ENCODE peak calls at places on chromosomes 12 and 14, in six cellular contexts. I, K, E, X, V and N are unnamed samples.
A peak's percentile ranks its signal among the peaks of the same experiment; 100 is the strongest.

GRCh38 chr14:100688598-100689499 is 37.8 kb upstream of the DLK1 start:
- DNase-seq in I (no peak), K (peak; percentile 63), E (peak; percentile 59), X (no peak), V (peak; percentile 65), N (no peak)

GRCh38 chr12:6792522-6793201 is 3.3 kb downstream of the CD4 start:
- DNase-seq in I (no peak), K (peak; percentile 23), E (no peak), X (no peak), V (peak; percentile 40), N (no peak)

GRCh38 chr14:93316716-93317115 is 16.1 kb downstream of the BTBD7 start:
- DNase-seq in I (no peak), K (no peak), E (no peak), X (no peak), V (no peak), N (no peak)

GRCh38 chr12:12992418-12993175 is 7.5 kb downstream of the HEBP1 start:
- DNase-seq in I (no peak), K (peak; percentile 97), E (peak; percentile 76), X (peak; percentile 59), V (peak; percentile 97), N (no peak)

GRCh38 chr14:38389666-38390065 is 133.8 kb upstream of the CLEC14A start:
- DNase-seq in I (no peak), K (peak; percentile 45), E (no peak), X (no peak), V (no peak), N (no peak)

GRCh38 chr12:114415525-114415868 is 9.6 kb upstream of the TBX5 start:
- DNase-seq in I (no peak), K (no peak), E (no peak), X (no peak), V (no peak), N (no peak)

GRCh38 chr14:100307215-100308111 is 1.2 kb upstream of the SLC25A29 start:
- DNase-seq in I (peak; percentile 82), K (no peak), E (no peak), X (no peak), V (no peak), N (no peak)

GRCh38 chr12:105291531-105291930 is 39.0 kb upstream of the C12orf75 start:
- DNase-seq in I (no peak), K (no peak), E (no peak), X (no peak), V (no peak), N (no peak)

GRCh38 chr14:88914956-88915355 is 90.5 kb downstream of the TTC8 start:
- DNase-seq in I (no peak), K (no peak), E (no peak), X (no peak), V (no peak), N (no peak)

GRCh38 chr14:100989924-100990323 is 86.4 kb upstream of the RTL1 start:
- DNase-seq in I (no peak), K (no peak), E (no peak), X (no peak), V (no peak), N (no peak)

GRCh38 chr12:6199531-6200265 is 502 bp upstream of the CD9 start:
- DNase-seq in I (peak; percentile 94), K (peak; percentile 40), E (no peak), X (peak; percentile 61), V (peak; percentile 49), N (peak; percentile 64)

GRCh38 chr12:103657331-103657730 is 70.3 kb downstream of the STAB2 start:
- DNase-seq in I (no peak), K (peak; percentile 30), E (no peak), X (no peak), V (peak; percentile 54), N (no peak)

GRCh38 chr12:22986997-22987396 is 362.0 kb downstream of the ETNK1 start:
- DNase-seq in I (no peak), K (no peak), E (no peak), X (no peak), V (no peak), N (no peak)

GRCh38 chr12:61934564-61934963 is 325.6 kb upstream of the USP15 start:
- DNase-seq in I (no peak), K (no peak), E (no peak), X (no peak), V (no peak), N (no peak)

GRCh38 chr12:2845280-2845679 is 10.4 kb upstream of the NRIP2 start:
- DNase-seq in I (peak; percentile 70), K (peak; percentile 89), E (no peak), X (no peak), V (peak; percentile 87), N (no peak)

GRCh38 chr12:119964123-119964522 is 24.9 kb upstream of the BICDL1 start:
- DNase-seq in I (no peak), K (no peak), E (no peak), X (no peak), V (no peak), N (no peak)

GRCh38 chr12:124053855-124054254 is 80.8 kb downstream of the ZNF664 start:
- DNase-seq in I (peak; percentile 91), K (peak; percentile 88), E (peak; percentile 68), X (peak; percentile 49), V (peak; percentile 89), N (no peak)

GRCh38 chr12:47736216-47736615 is 10.9 kb upstream of the ENDOU start:
- DNase-seq in I (no peak), K (no peak), E (no peak), X (no peak), V (no peak), N (no peak)

GRCh38 chr12:68641138-68641537 is 30.4 kb downstream of the RAP1B start:
- DNase-seq in I (no peak), K (no peak), E (no peak), X (no peak), V (no peak), N (no peak)

GRCh38 chr14:96594961-96595360 is 92.8 kb downstream of the PAPOLA start:
- DNase-seq in I (no peak), K (no peak), E (no peak), X (no peak), V (no peak), N (no peak)

GRCh38 chr12:54374555-54375257 is 9.8 kb downstream of the ZNF385A start:
- DNase-seq in I (peak; percentile 43), K (no peak), E (no peak), X (no peak), V (no peak), N (no peak)

GRCh38 chr12:54373619-54374554 is 9.6 kb upstream of the GPR84 start:
- DNase-seq in I (no peak), K (no peak), E (no peak), X (no peak), V (no peak), N (no peak)

GRCh38 chr12:54370218-54370730 is 6.0 kb upstream of the GPR84 start:
- DNase-seq in I (peak; percentile 98), K (peak; percentile 94), E (peak; percentile 46), X (peak; percentile 72), V (peak; percentile 90), N (peak; percentile 71)

GRCh38 chr12:54371328-54372112 is 7.2 kb upstream of the GPR84 start:
- DNase-seq in I (peak; percentile 48), K (peak; percentile 85), E (no peak), X (no peak), V (peak; percentile 67), N (peak; percentile 40)

GRCh38 chr12:54372113-54372806 is 8.0 kb upstream of the GPR84 start:
- DNase-seq in I (no peak), K (peak; percentile 60), E (no peak), X (no peak), V (peak; percentile 35), N (no peak)
- H3K4me3 ChIP-seq in I (no peak overlapping the region), K (no peak overlapping the region), E (no peak overlapping the region), X (no peak overlapping the region), V (no peak overlapping the region), N (no peak overlapping the region)

DNA sequence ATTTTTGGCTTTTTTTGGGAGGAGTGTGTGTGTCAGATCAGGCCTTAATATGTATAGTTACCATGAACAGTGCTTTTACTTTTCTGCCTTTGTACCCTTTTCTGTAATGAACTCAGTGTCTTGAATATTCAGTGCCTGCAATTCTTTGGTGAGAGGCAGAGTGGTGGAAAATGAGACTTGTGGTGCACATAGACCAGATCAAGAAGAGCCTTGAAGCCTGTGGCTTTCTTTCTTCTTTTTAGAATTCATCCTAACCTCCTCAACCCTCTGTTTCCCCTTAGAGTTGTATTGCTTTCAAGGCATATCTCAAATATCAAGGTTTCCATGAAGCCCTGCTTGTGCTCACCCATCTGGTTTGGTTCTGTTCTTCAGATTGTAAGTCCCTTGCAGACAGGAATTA is 2.6 kb downstream of the YLPM1 start:
- DNase-seq in I (no peak), K (no peak), E (no peak), X (no peak), V (no peak), N (no peak)
- H3K4me3 ChIP-seq in I (peak overlapping the region; percentile 93), K (peak overlapping the region; percentile 84), E (peak overlapping the region; percentile 86), X (no peak overlapping the region), V (peak overlapping the region; percentile 76), N (no peak overlapping the region)

GRCh38 chr14:84527706-84528105 is 1002.2 kb upstream of the FLRT2 start:
- DNase-seq in I (no peak), K (no peak), E (no peak), X (no peak), V (no peak), N (no peak)

GRCh38 chr14:84535491-84535890 is 994.5 kb upstream of the FLRT2 start:
- DNase-seq in I (no peak), K (no peak), E (no peak), X (no peak), V (peak; percentile 16), N (no peak)

GRCh38 chr14:84533181-84533580 is 996.8 kb upstream of the FLRT2 start:
- DNase-seq in I (no peak), K (no peak), E (no peak), X (no peak), V (no peak), N (no peak)
- H3K4me3 ChIP-seq in I (no peak overlapping the region), K (no peak overlapping the region), E (no peak overlapping the region), X (no peak overlapping the region), V (no peak overlapping the region), N (no peak overlapping the region)

GRCh38 chr12:24361860-24362581 is 412.6 kb upstream of the SOX5 start:
- DNase-seq in I (no peak), K (no peak), E (no peak), X (no peak), V (no peak), N (no peak)
- H3K4me3 ChIP-seq in I (no peak overlapping the region), K (no peak overlapping the region), E (no peak overlapping the region), X (no peak overlapping the region), V (no peak overlapping the region), N (no peak overlapping the region)

DNA sequence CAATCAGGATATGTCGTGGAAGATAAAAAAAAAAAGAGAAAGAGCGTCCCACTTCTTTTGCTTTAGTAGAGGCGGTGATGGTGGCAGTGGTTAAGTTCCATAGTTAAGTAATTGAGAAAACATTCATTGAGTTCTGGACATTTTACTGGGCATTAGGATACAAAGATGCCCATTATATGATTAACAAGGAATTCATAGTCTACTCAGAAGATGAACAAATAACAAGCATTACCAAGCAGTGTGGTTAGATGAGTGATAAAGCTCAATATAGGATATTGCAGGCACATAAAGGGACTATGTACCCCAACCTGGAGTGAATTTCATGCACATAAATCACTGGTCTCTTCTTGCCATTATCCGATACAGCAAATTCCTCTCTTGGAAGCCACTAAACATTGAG is 53.7 kb downstream of the ALG10B start:
- DNase-seq in I (no peak), K (no peak), E (no peak), X (no peak), V (no peak), N (no peak)
- H3K4me3 ChIP-seq in I (no peak overlapping the region), K (no peak overlapping the region), E (no peak overlapping the region), X (no peak overlapping the region), V (no peak overlapping the region), N (no peak overlapping the region)